ENCODE peak calls at places on chromosomes 13 and 19, in nine cellular contexts. S is non-pigmented ciliary epithelial cell, V is EH, B is AG09319, Q is amniotic stem cell, P is NCI-H2081, E is SJCRH30, L is activated T-cell treated with anti-CD3 and anti-CD28 coated beads for 1 hour, D is endothelial cell. R is an unnamed sample.

GRCh38 chr13:27192896-27193295 is 21.3 kb upstream of the USP12 start:
- DNase-seq in S (no peak), V (no peak), B (no peak), Q (no peak), P (no peak), E (no peak), L (no peak), D (no peak), R (no peak)

GRCh38 chr13:38902551-38902950 is 88.1 kb downstream of the STOML3 start:
- DNase-seq in S (no peak), V (no peak), B (no peak), Q (no peak), P (no peak), E (peak), L (no peak), D (no peak), R (no peak)

GRCh38 chr19:1465191-1466016 is 13.6 kb downstream of the C19orf25 start:
- DNase-seq in S (no peak), V (peak), B (no peak), Q (no peak), P (no peak), E (no peak), L (no peak), D (no peak), R (no peak)

GRCh38 chr19:4013886-4014540 is 6.5 kb downstream of the PIAS4 start:
- DNase-seq in S (no peak), V (no peak), B (no peak), Q (no peak), P (no peak), E (no peak), L (no peak), D (no peak), R (no peak)

GRCh38 chr13:24680258-24680920 is at the start of gene ATP12A:
- DNase-seq in S (no peak), V (no peak), B (no peak), Q (no peak), P (no peak), E (no peak), L (peak), D (peak), R (peak)

GRCh38 chr13:30108913-30109237 is 198.5 kb downstream of the KATNAL1 start:
- DNase-seq in S (no peak), V (no peak), B (no peak), Q (no peak), P (no peak), E (no peak), L (no peak), D (no peak), R (no peak)

GRCh38 chr19:45584332-45585157 is at the start of gene OPA3:
- DNase-seq in S (peak), V (peak), B (peak), Q (peak), P (peak), E (peak), L (peak), D (peak), R (peak)

GRCh38 chr19:2798733-2799132 is 13.4 kb downstream of the THOP1 start:
- DNase-seq in S (no peak), V (peak), B (no peak), Q (no peak), P (no peak), E (no peak), L (no peak), D (no peak), R (no peak)

GRCh38 chr19:13094771-13095392 is 7.8 kb downstream of the LYL1 start:
- DNase-seq in S (no peak), V (no peak), B (no peak), Q (no peak), P (no peak), E (no peak), L (no peak), D (no peak), R (peak)

GRCh38 chr19:50328257-50329145 is 676 bp downstream of the KCNC3 start:
- DNase-seq in S (no peak), V (no peak), B (no peak), Q (no peak), P (no peak), E (no peak), L (peak), D (no peak), R (no peak)

GRCh38 chr13:110561335-110562033 is at the start of gene RAB20:
- DNase-seq in S (no peak), V (peak), B (peak), Q (peak), P (peak), E (peak), L (peak), D (peak), R (peak)

GRCh38 chr13:110624766-110625756 is 9.7 kb downstream of the NAXD start:
- DNase-seq in S (no peak), V (no peak), B (no peak), Q (no peak), P (no peak), E (no peak), L (no peak), D (no peak), R (peak)

GRCh38 chr13:87527036-87527435 is 144.1 kb upstream of the SLITRK5 start:
- DNase-seq in S (no peak), V (no peak), B (no peak), Q (no peak), P (no peak), E (peak), L (no peak), D (no peak), R (peak)

GRCh38 chr13:79043208-79043607 is 362.8 kb downstream of the RBM26 start:
- DNase-seq in S (no peak), V (no peak), B (no peak), Q (no peak), P (no peak), E (no peak), L (no peak), D (no peak), R (no peak)

GRCh38 chr19:13103961-13104847 is 1.5 kb upstream of the LYL1 start:
- DNase-seq in S (no peak), V (no peak), B (no peak), Q (no peak), P (no peak), E (no peak), L (peak), D (peak), R (peak)

GRCh38 chr19:40265763-40266099 is 19.4 kb downstream of the AKT2 start:
- DNase-seq in S (no peak), V (no peak), B (no peak), Q (no peak), P (no peak), E (no peak), L (no peak), D (no peak), R (no peak)

GRCh38 chr13:48072787-48073186 is 22.1 kb downstream of the MED4 start:
- DNase-seq in S (no peak), V (no peak), B (no peak), Q (no peak), P (no peak), E (no peak), L (no peak), D (no peak), R (no peak)

GRCh38 chr13:29993716-29994488 is 143.5 kb upstream of the UBL3 start:
- DNase-seq in S (peak), V (peak), B (no peak), Q (peak), P (no peak), E (peak), L (no peak), D (no peak), R (no peak)

GRCh38 chr13:81686877-81687276 is 1346.0 kb upstream of the SPRY2 start:
- DNase-seq in S (peak), V (no peak), B (no peak), Q (no peak), P (peak), E (peak), L (no peak), D (no peak), R (no peak)

GRCh38 chr19:35963514-35963913 is 27.3 kb downstream of the LRFN3 start:
- DNase-seq in S (peak), V (peak), B (no peak), Q (no peak), P (no peak), E (peak), L (peak), D (peak), R (no peak)

GRCh38 chr19:50646074-50646807 is 3.0 kb upstream of the C19orf81 start:
- DNase-seq in S (peak), V (peak), B (no peak), Q (no peak), P (no peak), E (no peak), L (no peak), D (no peak), R (no peak)

GRCh38 chr19:5809053-5809452 is 4.2 kb downstream of the NRTN start:
- DNase-seq in S (no peak), V (no peak), B (no peak), Q (no peak), P (no peak), E (no peak), L (no peak), D (no peak), R (no peak)

GRCh38 chr19:3986260-3987041 is 1.2 kb upstream of the EEF2 start:
- DNase-seq in S (no peak), V (peak), B (no peak), Q (peak), P (peak), E (peak), L (peak), D (no peak), R (peak)

GRCh38 chr13:39612023-39612637 is 9.1 kb upstream of the LHFPL6 start:
- DNase-seq in S (no peak), V (peak), B (no peak), Q (peak), P (peak), E (peak), L (peak), D (peak), R (peak)

GRCh38 chr19:22545751-22546150 is 88.4 kb upstream of the ZNF492 start:
- DNase-seq in S (no peak), V (peak), B (no peak), Q (no peak), P (peak), E (peak), L (no peak), D (peak), R (peak)

GRCh38 chr13:100608906-100609305 is 20.3 kb upstream of the GGACT start:
- DNase-seq in S (no peak), V (peak), B (no peak), Q (no peak), P (no peak), E (no peak), L (no peak), D (no peak), R (no peak)

GRCh38 chr13:111559612-111560423 is 239.4 kb downstream of the TEX29 start:
- DNase-seq in S (no peak), V (no peak), B (no peak), Q (no peak), P (peak), E (no peak), L (no peak), D (no peak), R (no peak)

GRCh38 chr19:10421981-10422461 is 1.7 kb downstream of the PDE4A start:
- DNase-seq in S (no peak), V (no peak), B (no peak), Q (no peak), P (no peak), E (no peak), L (no peak), D (no peak), R (no peak)

GRCh38 chr13:102369303-102369702 is 32.5 kb downstream of the FGF14 start:
- DNase-seq in S (no peak), V (no peak), B (no peak), Q (no peak), P (no peak), E (no peak), L (no peak), D (no peak), R (no peak)

GRCh38 chr13:98216135-98216565 is 39.1 kb upstream of the RNF113B start:
- DNase-seq in S (peak), V (peak), B (no peak), Q (no peak), P (no peak), E (peak), L (no peak), D (no peak), R (no peak)

GRCh38 chr13:93320942-93321341 is 94.3 kb downstream of the GPC6 start:
- DNase-seq in S (no peak), V (no peak), B (no peak), Q (no peak), P (no peak), E (no peak), L (no peak), D (no peak), R (no peak)

GRCh38 chr13:48798180-48798579 is 144.5 kb downstream of the CYSLTR2 start:
- DNase-seq in S (no peak), V (no peak), B (no peak), Q (no peak), P (no peak), E (no peak), L (no peak), D (no peak), R (no peak)

GRCh38 chr19:55206664-55207500 is 2.4 kb downstream of the PTPRH start:
- DNase-seq in S (peak), V (peak), B (peak), Q (peak), P (no peak), E (peak), L (no peak), D (peak), R (peak)

GRCh38 chr19:56092685-56093631 is 28.1 kb downstream of the ZNF787 start:
- DNase-seq in S (no peak), V (no peak), B (no peak), Q (no peak), P (no peak), E (no peak), L (no peak), D (no peak), R (no peak)

GRCh38 chr19:3857449-3858003 is 11.3 kb downstream of the ZFR2 start:
- DNase-seq in S (no peak), V (no peak), B (no peak), Q (no peak), P (no peak), E (peak), L (no peak), D (no peak), R (no peak)

GRCh38 chr19:15995536-15995935 is 46.7 kb downstream of the OR10H4 start:
- DNase-seq in S (no peak), V (peak), B (no peak), Q (no peak), P (no peak), E (no peak), L (no peak), D (no peak), R (no peak)

GRCh38 chr19:55366790-55367189 is 3.5 kb downstream of the IL11 start:
- DNase-seq in S (no peak), V (no peak), B (no peak), Q (no peak), P (no peak), E (no peak), L (no peak), D (no peak), R (no peak)

GRCh38 chr13:110887242-110887954 is 27.5 kb downstream of the ANKRD10 start:
- DNase-seq in S (no peak), V (no peak), B (no peak), Q (no peak), P (no peak), E (no peak), L (no peak), D (no peak), R (no peak)

GRCh38 chr13:112752711-112753541 is 63.1 kb downstream of the ATP11A start:
- DNase-seq in S (no peak), V (no peak), B (no peak), Q (no peak), P (no peak), E (no peak), L (no peak), D (no peak), R (no peak)